ENCODE peak calls at places on chromosomes 7 and 10, in five cellular contexts. Y is suprapubic skin, Q is spleen, E is vagina, R is transverse colon. A is an unnamed sample.

GRCh38 chr7:113198226-113198625 is 79.9 kb upstream of the SMIM30 start:
- DNase-seq in Y (no peak), Q (no peak), E (no peak), R (no peak), A (no peak)

GRCh38 chr10:97922378-97922758 is 72.7 kb downstream of the GOLGA7B start:
- DNase-seq in Y (peak; percentile 18), Q (peak; percentile 31), E (no peak), R (no peak), A (no peak)

GRCh38 chr10:129417164-129417563 is 49.9 kb upstream of the MGMT start:
- DNase-seq in Y (no peak), Q (no peak), E (no peak), R (no peak), A (no peak)

GRCh38 chr10:132444877-132445351 is 47.9 kb downstream of the PWWP2B start:
- DNase-seq in Y (no peak), Q (peak; percentile 75), E (no peak), R (no peak), A (no peak)

GRCh38 chr10:56095506-56096225 is 265.4 kb downstream of the ZWINT start:
- DNase-seq in Y (no peak), Q (peak; percentile 35), E (no peak), R (no peak), A (no peak)

GRCh38 chr10:59831658-59832503 is 74.5 kb downstream of the CCDC6 start:
- DNase-seq in Y (no peak), Q (no peak), E (no peak), R (no peak), A (no peak)

GRCh38 chr10:44857363-44858016 is 53.6 kb upstream of the TMEM72 start:
- DNase-seq in Y (no peak), Q (peak; percentile 87), E (peak; percentile 76), R (peak; percentile 51), A (peak; percentile 75)

GRCh38 chr10:85400981-85401695 is 965.5 kb downstream of the GRID1 start:
- DNase-seq in Y (no peak), Q (no peak), E (no peak), R (no peak), A (no peak)

GRCh38 chr7:81457858-81458522 is 311.9 kb downstream of the HGF start:
- DNase-seq in Y (no peak), Q (no peak), E (no peak), R (no peak), A (no peak)

GRCh38 chr10:61621538-61622150 is 41.1 kb upstream of the CABCOCO1 start:
- DNase-seq in Y (no peak), Q (no peak), E (no peak), R (no peak), A (no peak)

GRCh38 chr7:50696810-50697582 is 85.7 kb downstream of the GRB10 start:
- DNase-seq in Y (no peak), Q (no peak), E (no peak), R (no peak), A (no peak)

GRCh38 chr10:670990-671389 is 18.5 kb downstream of the DIP2C start:
- DNase-seq in Y (no peak), Q (no peak), E (no peak), R (peak; percentile 2), A (no peak)

GRCh38 chr10:10403762-10404161 is 613.9 kb upstream of the CELF2 start:
- DNase-seq in Y (no peak), Q (no peak), E (no peak), R (no peak), A (no peak)

GRCh38 chr7:12389089-12389700 is 14.5 kb downstream of the VWDE start:
- DNase-seq in Y (no peak), Q (no peak), E (no peak), R (peak; percentile 26), A (no peak)

GRCh38 chr10:84613336-84614021 is 285.1 kb downstream of the CCSER2 start:
- DNase-seq in Y (no peak), Q (no peak), E (no peak), R (peak; percentile 18), A (no peak)

GRCh38 chr7:43199761-43200160 is 87.3 kb downstream of the HECW1 start:
- DNase-seq in Y (no peak), Q (no peak), E (no peak), R (no peak), A (no peak)

GRCh38 chr7:51428226-51428887 is 111.7 kb upstream of the COBL start:
- DNase-seq in Y (no peak), Q (no peak), E (no peak), R (peak; percentile 13), A (no peak)

GRCh38 chr10:96390460-96390864 is 31.7 kb upstream of the OPALIN start:
- DNase-seq in Y (no peak), Q (no peak), E (no peak), R (peak; percentile 52), A (no peak)

GRCh38 chr7:155864991-155865690 is 52.9 kb upstream of the SHH start:
- DNase-seq in Y (peak; percentile 44), Q (peak; percentile 19), E (peak; percentile 70), R (no peak), A (no peak)

GRCh38 chr7:28405662-28406061 is 6.7 kb upstream of the CREB5 start:
- DNase-seq in Y (peak; percentile 71), Q (no peak), E (peak; percentile 95), R (peak; percentile 16), A (no peak)

GRCh38 chr10:60480865-60481563 is 91.3 kb upstream of the ANK3 start:
- DNase-seq in Y (no peak), Q (no peak), E (no peak), R (no peak), A (no peak)

GRCh38 chr10:109895848-109896247 is 27.5 kb downstream of the XPNPEP1 start:
- DNase-seq in Y (no peak), Q (no peak), E (no peak), R (no peak), A (no peak)

GRCh38 chr7:104096683-104097082 is 107.2 kb upstream of the RELN start:
- DNase-seq in Y (no peak), Q (no peak), E (no peak), R (no peak), A (no peak)

GRCh38 chr10:123996302-123996701 is 97.1 kb downstream of the CHST15 start:
- DNase-seq in Y (no peak), Q (no peak), E (peak; percentile 79), R (no peak), A (no peak)

DNA sequence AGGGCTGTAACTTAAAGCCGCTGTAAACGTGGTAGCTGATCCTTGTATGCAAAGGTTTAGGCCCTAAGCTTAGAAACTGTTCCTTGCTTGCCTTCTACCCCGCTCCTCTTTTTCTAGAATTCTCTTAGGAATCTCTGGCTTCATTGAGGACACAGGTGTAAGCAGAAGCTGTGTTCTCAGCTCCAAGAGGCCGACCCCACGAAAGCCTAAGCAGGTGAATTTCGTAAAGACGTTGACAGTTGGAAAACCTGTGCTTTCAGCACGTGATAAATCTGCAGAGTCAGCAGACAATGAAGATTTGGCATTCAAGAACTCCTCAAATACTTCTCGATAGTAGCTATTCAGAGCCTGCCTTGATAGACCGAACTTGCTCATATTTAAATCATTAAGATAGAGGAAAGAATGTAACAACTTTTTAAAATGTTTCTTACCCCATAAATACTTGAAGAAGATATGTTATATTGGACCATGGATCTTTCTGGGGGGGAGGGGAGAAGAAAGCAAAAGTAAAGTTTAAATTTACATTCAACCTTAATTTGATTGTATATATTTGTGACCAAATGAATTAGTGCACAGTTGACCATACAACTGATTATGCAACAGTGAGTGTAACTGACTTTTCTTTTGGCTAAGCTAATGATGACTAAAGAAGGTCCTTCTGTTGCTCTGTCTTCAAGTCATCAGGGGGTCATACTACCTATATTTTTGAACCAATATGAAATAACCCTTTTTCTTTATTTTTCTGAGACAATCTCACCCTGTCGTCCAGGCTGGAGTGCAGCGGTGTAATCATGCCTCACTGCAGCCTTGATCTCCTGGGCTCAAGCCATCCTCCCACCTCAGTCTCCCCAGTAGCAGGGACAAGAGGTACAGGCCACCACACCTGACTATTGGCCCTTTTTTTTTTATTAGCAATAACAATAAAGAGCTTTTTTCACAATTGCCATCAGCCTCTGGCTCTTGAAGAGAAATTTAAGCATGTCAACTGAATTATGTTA is 1.2 kb upstream of the GDI2 start:
- DNase-seq in Y (no peak), Q (peak; percentile 42), E (no peak), R (no peak), A (no peak)
- TF ChIP-seq POLR2AphosphoS5 in Y (no peak), Q (no peak), E (no peak), R (no peak), A (no peak)

GRCh38 chr7:47573758-47574472 is 8.0 kb downstream of the TNS3 start:
- DNase-seq in Y (peak; percentile 68), Q (no peak), E (no peak), R (no peak), A (no peak)

GRCh38 chr7:47574473-47575328 is 7.2 kb downstream of the TNS3 start:
- DNase-seq in Y (peak; percentile 71), Q (no peak), E (no peak), R (peak; percentile 75), A (peak; percentile 33)

GRCh38 chr7:47577351-47577919 is 4.5 kb downstream of the TNS3 start:
- DNase-seq in Y (no peak), Q (peak; percentile 84), E (no peak), R (no peak), A (no peak)

GRCh38 chr7:47576909-47577255 is 5.0 kb downstream of the TNS3 start:
- DNase-seq in Y (no peak), Q (no peak), E (no peak), R (peak; percentile 35), A (no peak)

GRCh38 chr7:47576031-47576908 is 5.6 kb downstream of the TNS3 start:
- DNase-seq in Y (no peak), Q (no peak), E (no peak), R (peak; percentile 78), A (no peak)
- TF ChIP-seq POLR2AphosphoS5 in Y (no peak), Q (no peak), E (peak; percentile 37), R (no peak), A (no peak)

GRCh38 chr7:30252885-30253795 is 31.3 kb upstream of the ZNRF2 start:
- DNase-seq in Y (no peak), Q (no peak), E (no peak), R (peak; percentile 62), A (no peak)
- TF ChIP-seq POLR2AphosphoS5 in Y (no peak), Q (peak; percentile 14), E (no peak), R (no peak), A (no peak)

GRCh38 chr10:33293531-33294170 is 40.8 kb downstream of the NRP1 start:
- DNase-seq in Y (no peak), Q (no peak), E (no peak), R (no peak), A (no peak)

GRCh38 chr10:33289776-33290175 is 44.7 kb downstream of the NRP1 start:
- DNase-seq in Y (no peak), Q (no peak), E (no peak), R (no peak), A (no peak)

GRCh38 chr10:33290286-33291052 is 44.0 kb downstream of the NRP1 start:
- DNase-seq in Y (no peak), Q (no peak), E (no peak), R (no peak), A (no peak)

GRCh38 chr10:33293081-33293480 is 41.4 kb downstream of the NRP1 start:
- DNase-seq in Y (no peak), Q (no peak), E (no peak), R (no peak), A (no peak)

DNA sequence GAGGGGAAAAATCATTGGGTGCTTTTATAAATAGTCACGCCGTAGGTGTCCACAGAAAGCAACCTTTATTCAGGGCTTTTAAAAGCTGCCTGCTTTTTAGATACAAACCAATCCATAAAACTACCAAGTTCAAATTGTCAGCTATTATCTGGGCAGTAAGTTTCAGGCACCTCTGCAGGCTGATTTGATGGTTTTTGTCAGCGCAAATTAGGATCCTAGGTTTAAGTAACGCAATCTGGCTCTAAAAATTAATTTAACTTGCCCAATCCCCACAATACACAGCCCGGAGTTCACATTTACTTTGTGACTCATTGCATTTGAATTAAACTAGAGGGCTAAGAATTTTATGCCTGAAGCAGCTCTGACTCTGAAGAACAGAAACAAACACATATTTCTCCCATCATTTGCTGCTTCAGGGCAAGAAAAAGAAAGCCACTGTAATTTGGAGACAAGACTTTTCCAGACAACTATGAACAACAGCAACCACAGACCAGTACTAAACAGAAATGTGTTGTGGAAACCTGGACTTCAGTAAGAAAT is 43.3 kb downstream of the NRP1 start:
- DNase-seq in Y (no peak), Q (no peak), E (no peak), R (no peak), A (no peak)
- TF ChIP-seq POLR2AphosphoS5 in Y (no peak), Q (no peak), E (no peak), R (no peak), A (no peak)

A was measured in GM12891.